ENCODE peak calls at places on chromosomes 16 and 17, in five cellular contexts. M is breast epithelium, H is transverse colon, L is HCT116, Y is uterus. U is an unnamed sample.

GRCh38 chr17:42290577-42290976 is 2.3 kb downstream of the STAT5A start:
- DNase-seq in M (no peak), H (no peak), L (no peak), Y (no peak), U (no peak)

GRCh38 chr16:54545890-54546476 is 259.4 kb upstream of the IRX3 start:
- DNase-seq in M (no peak), H (no peak), L (no peak), Y (no peak), U (no peak)

GRCh38 chr16:12462690-12463646 is 340.7 kb downstream of the CPPED1 start:
- DNase-seq in M (no peak), H (no peak), L (no peak), Y (no peak), U (no peak)

GRCh38 chr16:73040136-73040535 is 7.8 kb downstream of the ZFHX3 start:
- DNase-seq in M (peak), H (no peak), L (no peak), Y (no peak), U (no peak)

GRCh38 chr17:45857977-45858708 is 13.5 kb downstream of the SPPL2C start:
- DNase-seq in M (no peak), H (no peak), L (no peak), Y (no peak), U (no peak)

GRCh38 chr17:45722161-45722560 is 62.0 kb upstream of the CRHR1 start:
- DNase-seq in M (no peak), H (no peak), L (peak), Y (no peak), U (no peak)

GRCh38 chr17:48564200-48565023 is 13.7 kb downstream of the HOXB4 start:
- DNase-seq in M (no peak), H (no peak), L (no peak), Y (no peak), U (no peak)

GRCh38 chr16:593406-593805 is 3.5 kb downstream of the RAB40C start:
- DNase-seq in M (peak), H (peak), L (no peak), Y (no peak), U (no peak)

GRCh38 chr16:31135535-31136286 is at the start of gene PRSS8:
- DNase-seq in M (peak), H (peak), L (peak), Y (no peak), U (no peak)

GRCh38 chr17:72702136-72702735 is 390.3 kb downstream of the SLC39A11 start:
- DNase-seq in M (no peak), H (no peak), L (peak), Y (no peak), U (no peak)

GRCh38 chr16:82031116-82032084 is 3.7 kb upstream of the HSD17B2 start:
- DNase-seq in M (no peak), H (no peak), L (peak), Y (no peak), U (no peak)

GRCh38 chr16:81319221-81319912 is 4.6 kb downstream of the GAN start:
- DNase-seq in M (no peak), H (no peak), L (no peak), Y (no peak), U (peak)

GRCh38 chr16:57186630-57187507 is 740 bp downstream of the RSPRY1 start:
- DNase-seq in M (no peak), H (peak), L (no peak), Y (peak), U (peak)
- TF ChIP-seq CTCF in M (no peak), H (no peak), L (no peak), Y (no peak), U (no peak)

GRCh38 chr16:14011006-14011405 is 60.1 kb upstream of the MRTFB start:
- DNase-seq in M (no peak), H (no peak), L (no peak), Y (no peak), U (no peak)
- TF ChIP-seq POLR2A in M (no peak), H (no peak), L (no peak), Y (no peak), U (no peak)

GRCh38 chr16:10988164-10988803 is 43.9 kb downstream of the CLEC16A start:
- DNase-seq in M (no peak), H (no peak), L (no peak), Y (no peak), U (no peak)
- TF ChIP-seq CTCF in M (no peak), H (peak), L (no peak), Y (no peak), U (no peak)

GRCh38 chr17:44187131-44187899 is 543 bp downstream of the TMUB2 start:
- DNase-seq in M (no peak), H (no peak), L (no peak), Y (no peak), U (peak)

GRCh38 chr17:44188757-44189403 is 2.1 kb downstream of the TMUB2 start:
- DNase-seq in M (no peak), H (no peak), L (no peak), Y (no peak), U (no peak)

GRCh38 chr17:44183024-44183423 is 3.7 kb upstream of the TMUB2 start:
- DNase-seq in M (no peak), H (no peak), L (no peak), Y (no peak), U (no peak)

GRCh38 chr17:44184212-44184810 is 2.5 kb upstream of the TMUB2 start:
- DNase-seq in M (no peak), H (no peak), L (no peak), Y (no peak), U (no peak)

GRCh38 chr17:44186307-44187130 is at the start of gene TMUB2:
- DNase-seq in M (peak), H (peak), L (peak), Y (peak), U (peak)
- TF ChIP-seq POLR2A in M (peak), H (peak), L (peak), Y (peak), U (peak)